ENCODE peak calls at places on chromosome 9, in nine cellular contexts. I, Z, O, J, X, F, Q, D and P are unnamed samples.

GRCh38 chr9:23938908-23939307 is 112.9 kb upstream of the ELAVL2 start:
- DNase-seq in J (no peak), X (no peak), Q (no peak), Z (no peak), O (no peak), F (no peak), I (no peak), D (no peak), P (no peak)

GRCh38 chr9:128249914-128250838 is 25.6 kb downstream of the GOLGA2 start:
- DNase-seq in X (peak), F (peak), I (no peak), O (peak), Q (peak), J (peak), Z (peak), D (peak), P (peak)

GRCh38 chr9:91724609-91725505 is 225.2 kb downstream of the ROR2 start:
- DNase-seq in I (no peak), J (no peak), X (no peak), Q (no peak), F (no peak), Z (no peak), O (no peak), D (no peak), P (no peak)

GRCh38 chr9:107489144-107489673 is 360 bp downstream of the KLF4 start:
- DNase-seq in D (no peak), O (no peak), X (no peak), I (no peak), Q (peak), Z (no peak), J (no peak), F (no peak), P (no peak)

GRCh38 chr9:91312717-91313325 is 48.9 kb downstream of the AUH start:
- DNase-seq in D (no peak), X (no peak), J (no peak), O (peak), Q (no peak), I (no peak), F (no peak), Z (no peak), P (no peak)

GRCh38 chr9:84575705-84576104 is 93.8 kb upstream of the NTRK2 start:
- DNase-seq in J (no peak), Z (no peak), F (no peak), I (no peak), Q (no peak), D (no peak), X (no peak), O (no peak), P (no peak)

GRCh38 chr9:119088002-119088401 is 281.2 kb downstream of the BRINP1 start:
- DNase-seq in J (no peak), F (no peak), O (no peak), Q (no peak), I (no peak), D (no peak), X (no peak), Z (no peak), P (no peak)

GRCh38 chr9:37209431-37210386 is 89.3 kb downstream of the ZCCHC7 start:
- DNase-seq in F (no peak), J (no peak), Q (peak), O (no peak), Z (no peak), X (peak), D (no peak), I (no peak), P (no peak)

GRCh38 chr9:12930906-12931305 is 156.1 kb downstream of the LURAP1L start:
- DNase-seq in D (no peak), X (peak), J (no peak), F (no peak), Q (no peak), I (no peak), Z (no peak), O (no peak), P (no peak)

GRCh38 chr9:89447416-89447815 is 50.5 kb downstream of the SEMA4D start:
- DNase-seq in D (no peak), Q (no peak), X (no peak), Z (no peak), O (no peak), F (no peak), I (no peak), J (no peak), P (no peak)

GRCh38 chr9:88852794-88853193 is 138.5 kb upstream of the S1PR3 start:
- DNase-seq in Q (peak), J (no peak), X (peak), Z (no peak), I (peak), O (no peak), D (peak), F (no peak), P (no peak)

GRCh38 chr9:80503692-80504400 is 932.1 kb downstream of the TLE4 start:
- DNase-seq in D (no peak), F (no peak), Q (peak), Z (no peak), O (no peak), J (no peak), I (no peak), X (peak), P (no peak)

GRCh38 chr9:93177676-93178075 is 6.3 kb upstream of the WNK2 start:
- DNase-seq in J (no peak), O (no peak), X (no peak), Q (no peak), F (no peak), D (no peak), I (no peak), Z (no peak), P (no peak)

GRCh38 chr9:109421034-109421700 is 76.9 kb downstream of the PTPN3 start:
- DNase-seq in X (no peak), O (no peak), Z (no peak), Q (no peak), I (no peak), D (no peak), F (no peak), J (no peak), P (no peak)

GRCh38 chr9:135562235-135562745 is 734 bp downstream of the PAEP start:
- DNase-seq in F (no peak), Q (no peak), Z (no peak), D (no peak), I (no peak), J (no peak), X (no peak), O (peak), P (no peak)

GRCh38 chr9:125889524-125890473 is 142.6 kb downstream of the PBX3 start:
- DNase-seq in F (peak), O (peak), Z (peak), J (peak), I (no peak), X (peak), Q (peak), D (peak), P (peak)

GRCh38 chr9:126756876-126757415 is 47.9 kb upstream of the ZBTB43 start:
- DNase-seq in O (no peak), Z (no peak), I (no peak), Q (no peak), D (no peak), F (no peak), J (no peak), X (no peak), P (no peak)

GRCh38 chr9:85700330-85700729 is 41.4 kb downstream of the AGTPBP1 start:
- DNase-seq in X (no peak), Q (no peak), D (no peak), O (no peak), I (no peak), J (no peak), Z (no peak), F (no peak), P (no peak)

GRCh38 chr9:109906766-109907382 is 126.9 kb downstream of the PALM2AKAP2 start:
- DNase-seq in O (no peak), I (no peak), Z (no peak), D (peak), J (no peak), X (peak), F (no peak), Q (peak), P (no peak)

GRCh38 chr9:3235497-3235896 is 290.3 kb downstream of the RFX3 start:
- DNase-seq in F (no peak), D (peak), Z (no peak), I (no peak), O (no peak), J (no peak), Q (no peak), X (peak), P (no peak)

GRCh38 chr9:94623253-94623652 is 16.1 kb downstream of the FBP1 start:
- DNase-seq in I (no peak), F (no peak), J (peak), O (peak), Z (peak), X (no peak), Q (no peak), D (peak), P (no peak)

GRCh38 chr9:131669234-131670172 is 70.4 kb downstream of the RAPGEF1 start:
- DNase-seq in J (no peak), I (no peak), F (no peak), Z (no peak), D (no peak), Q (no peak), X (no peak), O (no peak), P (no peak)

GRCh38 chr9:135440620-135441019 is 39.0 kb upstream of the PPP1R26 start:
- DNase-seq in Z (no peak), D (no peak), I (no peak), Q (no peak), O (peak), X (no peak), F (no peak), J (no peak), P (no peak)

GRCh38 chr9:87640385-87640795 is 85.5 kb upstream of the CTSL start:
- DNase-seq in D (peak), Q (peak), F (no peak), Z (no peak), J (no peak), X (peak), I (no peak), O (peak), P (peak)

GRCh38 chr9:69758001-69758730 is 1.6 kb downstream of the PTAR1 start:
- DNase-seq in D (peak), X (no peak), J (no peak), O (no peak), Q (peak), F (no peak), I (no peak), Z (no peak), P (no peak)
- H3K4me3 ChIP-seq in D (peak), X (peak), J (peak), O (peak), Q (peak), F (no peak), I (peak), Z (no peak), P (peak)

GRCh38 chr9:70868661-70869652 is 252.5 kb downstream of the TRPM3 start:
- DNase-seq in D (peak), I (no peak), Q (no peak), J (no peak), O (peak), X (peak), F (no peak), Z (no peak), P (peak)
- H3K4me3 ChIP-seq in D (peak), I (no peak), Q (no peak), J (no peak), O (peak), X (no peak), F (no peak), Z (no peak), P (peak)

GRCh38 chr9:121280715-121281613 is 13.0 kb downstream of the GSN start:
- DNase-seq in D (no peak), Q (no peak), X (no peak), F (no peak), Z (no peak), O (no peak), I (no peak), J (no peak), P (no peak)

GRCh38 chr9:121279841-121280388 is 12.0 kb downstream of the GSN start:
- DNase-seq in I (no peak), Q (no peak), J (no peak), F (no peak), O (no peak), X (no peak), D (no peak), Z (no peak), P (no peak)

GRCh38 chr9:121277026-121277425 is 9.1 kb downstream of the GSN start:
- DNase-seq in Z (no peak), F (no peak), Q (no peak), J (no peak), O (no peak), D (no peak), X (no peak), I (no peak), P (no peak)

GRCh38 chr9:121277518-121278275 is 9.7 kb downstream of the GSN start:
- DNase-seq in Q (peak), D (peak), X (peak), F (no peak), Z (no peak), I (peak), J (no peak), O (no peak), P (no peak)

DNA sequence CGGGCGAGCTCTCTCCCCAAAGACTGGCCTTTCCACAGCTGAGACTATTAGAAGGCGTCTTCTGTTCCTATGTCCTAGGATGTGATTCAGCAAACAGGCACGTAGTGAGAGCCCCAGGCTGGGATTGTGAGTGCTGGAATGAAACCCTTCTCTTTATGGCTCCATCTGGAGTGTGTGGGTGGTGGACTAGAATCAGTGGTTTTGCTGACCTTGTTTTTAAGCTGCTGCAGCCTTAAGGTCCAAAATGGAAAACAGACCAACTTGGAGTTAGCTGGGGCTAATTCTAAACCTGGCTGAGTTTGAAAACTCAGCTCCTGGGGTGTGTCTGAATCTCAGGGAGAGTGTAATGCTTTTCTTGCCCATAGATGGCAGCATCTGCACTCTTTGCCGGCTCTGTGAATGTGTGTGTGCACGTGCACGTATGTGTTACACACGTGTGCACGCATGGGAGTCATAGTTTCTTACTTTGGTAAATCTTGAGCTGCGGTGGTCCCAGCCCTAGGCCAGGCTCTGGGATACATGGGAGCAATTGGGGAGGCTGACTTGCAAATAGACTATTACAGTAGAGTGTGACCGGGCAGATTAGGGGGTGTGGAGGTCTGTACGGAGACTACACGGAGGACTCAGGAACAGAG is 10.7 kb downstream of the GSN start:
- DNase-seq in D (peak), F (no peak), I (peak), O (peak), J (peak), Q (peak), Z (peak), X (peak), P (peak)
- H3K4me3 ChIP-seq in D (no peak), F (no peak), I (no peak), O (no peak), J (no peak), Q (no peak), Z (no peak), X (peak), P (no peak)

GRCh38 chr9:133953621-133953975 is 38.5 kb downstream of the VAV2 start:
- DNase-seq in I (no peak), Z (no peak), Q (no peak), O (no peak), D (no peak), F (no peak), J (no peak), X (no peak), P (no peak)
- H3K4me3 ChIP-seq in I (no peak), Z (no peak), Q (no peak), O (no peak), D (no peak), F (no peak), J (no peak), X (no peak), P (no peak)

DNA sequence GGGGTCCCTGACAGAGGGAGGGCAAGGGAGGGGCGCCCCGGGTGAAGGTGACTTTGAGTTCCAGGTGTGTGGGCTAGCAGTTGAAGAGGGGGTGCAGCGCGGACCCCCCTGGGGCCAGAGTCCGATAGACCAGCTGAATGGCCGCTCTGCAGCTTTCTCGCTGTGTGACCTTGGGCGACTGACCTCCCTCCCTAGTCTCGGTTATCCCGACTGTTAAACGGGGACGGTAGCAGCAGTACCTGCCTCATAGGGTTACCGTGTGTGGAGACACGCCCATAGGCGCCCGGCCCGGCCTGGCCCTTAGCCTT is 31.3 kb downstream of the PRRX2 start:
- DNase-seq in X (no peak), Z (no peak), J (no peak), D (no peak), F (no peak), O (no peak), Q (no peak), I (no peak), P (no peak)
- H3K4me3 ChIP-seq in X (peak), Z (peak), J (peak), D (no peak), F (no peak), O (peak), Q (peak), I (peak), P (peak)

GRCh38 chr9:35734096-35734495 is 1.6 kb downstream of the CREB3 start:
- DNase-seq in F (no peak), D (no peak), Q (no peak), X (peak), I (no peak), Z (no peak), O (no peak), J (no peak), P (no peak)
- H3K4me3 ChIP-seq in F (no peak), D (no peak), Q (no peak), X (no peak), I (no peak), Z (no peak), O (no peak), J (peak), P (no peak)

GRCh38 chr9:114097613-114098020 is 1.5 kb downstream of the KIF12 start:
- DNase-seq in Z (no peak), I (no peak), X (peak), F (no peak), Q (no peak), J (peak), O (peak), D (peak), P (peak)
- H3K4me3 ChIP-seq in Z (peak), I (peak), X (peak), F (no peak), Q (no peak), J (peak), O (peak), D (peak), P (peak)

DNA sequence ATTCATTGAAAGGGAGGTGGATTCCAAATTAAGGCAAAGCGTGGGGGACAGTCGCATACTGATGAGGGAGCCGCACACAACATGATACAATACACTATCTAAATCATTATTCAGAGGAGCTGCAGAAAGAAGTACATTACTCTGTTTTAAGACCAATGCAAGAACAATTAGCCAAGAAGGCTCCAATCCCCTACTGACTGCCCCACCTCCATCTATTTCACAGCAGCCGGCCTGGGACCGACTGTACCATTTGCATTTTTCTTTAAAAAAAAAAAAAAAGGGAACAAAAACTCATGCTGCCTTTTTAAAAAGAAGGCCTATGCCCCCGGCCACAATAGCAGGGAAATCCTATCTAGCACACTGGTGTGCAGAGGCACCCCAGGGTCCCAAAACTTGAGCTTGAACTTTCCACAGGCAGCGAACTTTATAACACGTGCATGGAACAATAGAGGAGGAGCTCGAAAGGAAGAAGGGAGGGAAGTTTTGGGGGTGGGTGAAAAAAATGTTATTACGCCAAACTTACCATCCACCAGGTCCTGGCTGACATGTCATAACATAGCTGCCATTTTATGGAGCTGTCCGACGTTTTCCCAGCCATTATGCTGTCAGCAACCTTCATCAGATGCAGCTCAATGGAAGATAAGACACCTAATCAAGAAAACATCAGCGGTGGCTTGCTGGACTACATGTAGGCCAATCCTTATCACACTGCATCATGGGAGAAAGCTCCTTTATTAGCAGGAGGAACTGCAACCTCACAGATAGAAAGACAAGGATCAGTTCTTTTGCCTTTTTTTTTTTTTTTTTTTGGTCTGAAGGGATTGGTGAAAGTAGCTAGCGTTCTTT is 161.6 kb downstream of the ZDHHC21 start:
- DNase-seq in X (no peak), J (no peak), I (no peak), Q (no peak), D (no peak), F (no peak), Z (no peak), O (no peak), P (no peak)
- H3K4me3 ChIP-seq in X (no peak), J (no peak), I (no peak), Q (no peak), D (no peak), F (no peak), Z (no peak), O (no peak), P (no peak)

GRCh38 chr9:111483419-111483861 is 743 bp downstream of the ECPAS start:
- DNase-seq in O (no peak), Q (no peak), X (peak), I (no peak), Z (no peak), F (peak), J (no peak), D (no peak), P (peak)
- H3K4me3 ChIP-seq in O (peak), Q (peak), X (peak), I (peak), Z (peak), F (no peak), J (peak), D (peak), P (peak)